ENCODE peak calls at places on chromosomes 2 and 18, in four cellular contexts. One of them, this sample, is unnamed.

GRCh38 chr18:40313030-40313642 is 1641.9 kb upstream of the PIK3C3 start:
- DNase-seq in K562: no peak
- DNase-seq in HepG2: no peak
- DNase-seq in GM12878: no peak
- DNase-seq in this sample: no peak

GRCh38 chr2:173354601-173355131 is at the start of gene CDCA7:
- DNase-seq in K562: peak; percentile 94
- DNase-seq in HepG2: peak; percentile 64
- DNase-seq in GM12878: no peak
- DNase-seq in this sample: peak; percentile 96

GRCh38 chr18:52723456-52724065 is 383.6 kb downstream of the DCC start:
- DNase-seq in K562: no peak
- DNase-seq in HepG2: no peak
- DNase-seq in GM12878: no peak
- DNase-seq in this sample: no peak

GRCh38 chr2:200377774-200378336 is 71.4 kb downstream of the SPATS2L start:
- DNase-seq in K562: peak; percentile 59
- DNase-seq in HepG2: peak; percentile 23
- DNase-seq in GM12878: no peak
- DNase-seq in this sample: peak; percentile 44

GRCh38 chr2:15043336-15044058 is 411.0 kb downstream of the LRATD1 start:
- DNase-seq in K562: no peak
- DNase-seq in HepG2: no peak
- DNase-seq in GM12878: no peak
- DNase-seq in this sample: no peak

GRCh38 chr2:71932027-71932779 is 215.5 kb downstream of the CYP26B1 start:
- DNase-seq in K562: peak; percentile 1
- DNase-seq in HepG2: no peak
- DNase-seq in GM12878: no peak
- DNase-seq in this sample: peak; percentile 3

GRCh38 chr2:170514140-170514539 is 201.0 kb upstream of the SP5 start:
- DNase-seq in K562: no peak
- DNase-seq in HepG2: no peak
- DNase-seq in GM12878: no peak
- DNase-seq in this sample: no peak

GRCh38 chr2:110106642-110107041 is 9.0 kb downstream of the MALL start:
- DNase-seq in K562: no peak
- DNase-seq in HepG2: no peak
- DNase-seq in GM12878: no peak
- DNase-seq in this sample: no peak

GRCh38 chr2:64750001-64750816 is 96.5 kb upstream of the SERTAD2 start:
- DNase-seq in K562: peak; percentile 38
- DNase-seq in HepG2: no peak
- DNase-seq in GM12878: no peak
- DNase-seq in this sample: peak; percentile 50

GRCh38 chr2:221034973-221035372 is 537.1 kb downstream of the EPHA4 start:
- DNase-seq in K562: no peak
- DNase-seq in HepG2: no peak
- DNase-seq in GM12878: no peak
- DNase-seq in this sample: no peak

GRCh38 chr2:170509460-170510193 is 205.5 kb upstream of the SP5 start:
- DNase-seq in K562: no peak
- DNase-seq in HepG2: no peak
- DNase-seq in GM12878: peak; percentile 27
- DNase-seq in this sample: no peak

GRCh38 chr18:51044928-51045587 is 15.0 kb downstream of the SMAD4 start:
- DNase-seq in K562: no peak
- DNase-seq in HepG2: no peak
- DNase-seq in GM12878: no peak
- DNase-seq in this sample: no peak

GRCh38 chr2:136384541-136385303 is 266.8 kb upstream of the CXCR4 start:
- DNase-seq in K562: peak; percentile 20
- DNase-seq in HepG2: peak; percentile 35
- DNase-seq in GM12878: no peak
- DNase-seq in this sample: peak; percentile 45

GRCh38 chr2:28036307-28036706 is 145.8 kb downstream of the BABAM2 start:
- DNase-seq in K562: no peak
- DNase-seq in HepG2: no peak
- DNase-seq in GM12878: no peak
- DNase-seq in this sample: no peak

GRCh38 chr2:37920570-37920969 is 4.5 kb upstream of the RMDN2 start:
- DNase-seq in K562: no peak
- DNase-seq in HepG2: peak; percentile 93
- DNase-seq in GM12878: no peak
- DNase-seq in this sample: no peak

GRCh38 chr2:220000586-220000985 is 373.2 kb downstream of the SLC4A3 start:
- DNase-seq in K562: no peak
- DNase-seq in HepG2: no peak
- DNase-seq in GM12878: no peak
- DNase-seq in this sample: no peak

GRCh38 chr2:172084734-172085459 is 410 bp upstream of the DLX1 start:
- DNase-seq in K562: peak; percentile 98
- DNase-seq in HepG2: peak; percentile 92
- DNase-seq in GM12878: no peak
- DNase-seq in this sample: peak; percentile 93

GRCh38 chr2:162053066-162053807 is 20.8 kb downstream of the DPP4 start:
- DNase-seq in K562: no peak
- DNase-seq in HepG2: no peak
- DNase-seq in GM12878: no peak
- DNase-seq in this sample: no peak

GRCh38 chr18:22172594-22173049 is 3.2 kb downstream of the GATA6 start:
- DNase-seq in K562: no peak
- DNase-seq in HepG2: no peak
- DNase-seq in GM12878: no peak
- DNase-seq in this sample: no peak

GRCh38 chr2:45851576-45852304 is 200.3 kb downstream of the PRKCE start:
- DNase-seq in K562: no peak
- DNase-seq in HepG2: no peak
- DNase-seq in GM12878: no peak
- DNase-seq in this sample: no peak

GRCh38 chr2:160695402-160696060 is 201.9 kb upstream of the RBMS1 start:
- DNase-seq in K562: no peak
- DNase-seq in HepG2: no peak
- DNase-seq in GM12878: no peak
- DNase-seq in this sample: no peak

GRCh38 chr2:223166215-223166493 is 114.2 kb downstream of the KCNE4 start:
- DNase-seq in K562: no peak
- DNase-seq in HepG2: no peak
- DNase-seq in GM12878: no peak
- DNase-seq in this sample: no peak

GRCh38 chr2:1716441-1716840 is 27.9 kb downstream of the PXDN start:
- DNase-seq in K562: no peak
- DNase-seq in HepG2: no peak
- DNase-seq in GM12878: no peak
- DNase-seq in this sample: peak; percentile 27

GRCh38 chr2:198186257-198186656 is 381.9 kb downstream of the PLCL1 start:
- DNase-seq in K562: no peak
- DNase-seq in HepG2: no peak
- DNase-seq in GM12878: no peak
- DNase-seq in this sample: no peak

GRCh38 chr18:45478889-45479288 is 136.4 kb upstream of the SLC14A2 start:
- DNase-seq in K562: no peak
- DNase-seq in HepG2: no peak
- DNase-seq in GM12878: no peak
- DNase-seq in this sample: no peak

GRCh38 chr2:239321596-239322413 is 79.0 kb downstream of the HDAC4 start:
- DNase-seq in K562: peak; percentile 48
- DNase-seq in HepG2: no peak
- DNase-seq in GM12878: no peak
- DNase-seq in this sample: peak; percentile 9

GRCh38 chr2:190334479-190335224 is 8.7 kb upstream of the INPP1 start:
- DNase-seq in K562: peak; percentile 38
- DNase-seq in HepG2: peak; percentile 96
- DNase-seq in GM12878: no peak
- DNase-seq in this sample: no peak

GRCh38 chr2:102473020-102473419 is at the start of gene SLC9A4:
- DNase-seq in K562: peak; percentile 25
- DNase-seq in HepG2: peak; percentile 52
- DNase-seq in GM12878: no peak
- DNase-seq in this sample: peak; percentile 34

GRCh38 chr2:46985512-46985911 is 69.9 kb upstream of the MCFD2 start:
- DNase-seq in K562: no peak
- DNase-seq in HepG2: no peak
- DNase-seq in GM12878: no peak
- DNase-seq in this sample: no peak

GRCh38 chr2:24919977-24920812 is at the start of gene ADCY3:
- DNase-seq in K562: peak; percentile 86
- DNase-seq in HepG2: no peak
- DNase-seq in GM12878: no peak
- DNase-seq in this sample: peak; percentile 94

GRCh38 chr2:182015334-182016109 is 29.9 kb downstream of the PPP1R1C start:
- DNase-seq in K562: no peak
- DNase-seq in HepG2: no peak
- DNase-seq in GM12878: no peak
- DNase-seq in this sample: no peak

GRCh38 chr2:236394571-236394970 is 130.4 kb upstream of the ASB18 start:
- DNase-seq in K562: no peak
- DNase-seq in HepG2: no peak
- DNase-seq in GM12878: no peak
- DNase-seq in this sample: no peak

GRCh38 chr2:18520605-18521031 is 39.8 kb downstream of the RDH14 start:
- DNase-seq in K562: peak; percentile 71
- DNase-seq in HepG2: peak; percentile 71
- DNase-seq in GM12878: no peak
- DNase-seq in this sample: peak; percentile 84

GRCh38 chr2:26456701-26457224 is 21.2 kb downstream of the OTOF start:
- DNase-seq in K562: no peak
- DNase-seq in HepG2: peak; percentile 82
- DNase-seq in GM12878: no peak
- DNase-seq in this sample: no peak

GRCh38 chr18:11871501-11871900 is 20.3 kb downstream of the CHMP1B start:
- DNase-seq in K562: no peak
- DNase-seq in HepG2: no peak
- DNase-seq in GM12878: no peak
- DNase-seq in this sample: no peak

GRCh38 chr2:85160946-85161625 is 27.9 kb downstream of the TCF7L1 start:
- DNase-seq in K562: no peak
- DNase-seq in HepG2: no peak
- DNase-seq in GM12878: no peak
- DNase-seq in this sample: no peak
- TF ChIP-seq NFIC in K562: no peak
- TF ChIP-seq NFIC in HepG2: no peak
- TF ChIP-seq NFIC in GM12878: no peak
- TF ChIP-seq NFIC in this sample: no peak

GRCh38 chr2:74834806-74835755 is 1.2 kb downstream of the HK2 start:
- DNase-seq in K562: peak; percentile 81
- DNase-seq in HepG2: peak; percentile 55
- DNase-seq in GM12878: no peak
- DNase-seq in this sample: peak; percentile 87
- TF ChIP-seq NFIC in K562: peak; percentile 9
- TF ChIP-seq NFIC in HepG2: no peak
- TF ChIP-seq NFIC in GM12878: no peak
- TF ChIP-seq NFIC in this sample: no peak

GRCh38 chr18:48543228-48543627 is 4.4 kb downstream of the CTIF start:
- DNase-seq in K562: peak; percentile 69
- DNase-seq in HepG2: peak; percentile 65
- DNase-seq in GM12878: no peak
- DNase-seq in this sample: no peak

GRCh38 chr18:48544116-48544515 is 5.3 kb downstream of the CTIF start:
- DNase-seq in K562: no peak
- DNase-seq in HepG2: no peak
- DNase-seq in GM12878: no peak
- DNase-seq in this sample: no peak

GRCh38 chr18:48546411-48546810 is 7.6 kb downstream of the CTIF start:
- DNase-seq in K562: no peak
- DNase-seq in HepG2: no peak
- DNase-seq in GM12878: no peak
- DNase-seq in this sample: no peak

GRCh38 chr18:48545690-48546365 is 7.0 kb downstream of the CTIF start:
- DNase-seq in K562: peak; percentile 73
- DNase-seq in HepG2: no peak
- DNase-seq in GM12878: no peak
- DNase-seq in this sample: peak; percentile 59

DNA sequence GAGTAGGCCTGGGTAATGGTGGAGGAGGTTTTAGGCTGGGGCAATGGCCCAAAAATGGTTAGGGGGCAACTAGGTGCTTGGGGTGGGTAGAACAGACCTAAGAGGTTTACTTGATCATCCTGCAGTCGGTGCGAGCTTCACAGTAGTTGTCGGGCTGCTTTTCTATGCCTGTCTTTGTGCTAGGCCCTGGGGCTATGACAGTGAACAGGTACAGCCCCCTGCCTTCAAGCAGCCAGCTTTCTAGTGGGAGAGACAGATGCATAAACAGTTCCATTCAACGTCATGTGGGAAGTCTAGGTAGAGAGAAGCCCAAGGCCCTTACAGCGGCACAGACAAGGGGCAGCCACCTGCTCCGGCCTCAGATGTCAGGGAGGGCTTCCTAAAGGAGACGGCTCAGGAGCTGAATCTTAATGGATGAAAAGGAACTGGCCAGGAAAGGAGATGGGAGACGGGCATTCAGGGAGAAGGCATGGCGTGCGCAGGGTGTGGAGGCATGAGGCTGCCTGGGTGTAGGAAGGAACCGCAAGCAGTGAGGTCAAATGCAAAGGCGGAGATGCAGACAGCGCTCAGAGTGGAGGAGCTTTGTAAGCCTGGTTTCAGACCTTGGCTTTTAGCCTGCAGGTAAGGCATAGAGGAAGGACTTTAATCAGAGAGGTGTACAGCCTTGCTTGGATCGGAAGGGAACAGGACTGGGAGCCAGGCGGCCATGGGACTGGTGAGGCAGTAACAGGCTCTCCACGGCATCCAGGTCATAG is 6.0 kb downstream of the CTIF start:
- DNase-seq in K562: no peak
- DNase-seq in HepG2: no peak
- DNase-seq in GM12878: no peak
- DNase-seq in this sample: no peak
- TF ChIP-seq NFIC in K562: no peak
- TF ChIP-seq NFIC in HepG2: no peak
- TF ChIP-seq NFIC in GM12878: no peak
- TF ChIP-seq NFIC in this sample: no peak

DNA sequence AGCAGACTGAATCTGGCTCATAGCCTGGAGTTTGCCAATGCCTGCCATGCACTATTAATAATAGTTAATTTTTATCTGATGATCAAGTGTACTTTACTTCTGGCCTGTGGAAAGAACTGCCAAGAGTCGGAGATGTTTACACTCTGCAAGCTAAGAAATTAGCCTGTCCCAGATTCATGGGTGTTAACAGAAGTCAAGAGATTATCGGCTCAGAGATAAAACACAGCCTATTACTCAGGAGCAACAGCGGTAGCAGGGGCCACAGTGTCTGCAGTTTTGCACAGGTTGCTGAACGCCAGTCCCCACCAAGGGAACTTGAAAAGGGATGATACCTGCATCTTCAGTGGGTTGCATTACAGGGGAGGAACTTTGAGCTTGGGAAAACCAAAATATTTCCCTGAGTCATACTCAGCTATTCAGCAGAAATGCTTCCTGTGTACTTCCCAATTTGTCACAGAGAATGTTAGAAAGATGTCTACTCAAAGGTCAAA is 4.3 kb upstream of the ADI1 start:
- DNase-seq in K562: no peak
- DNase-seq in HepG2: peak; percentile 65
- DNase-seq in GM12878: no peak
- DNase-seq in this sample: peak; percentile 31
- TF ChIP-seq NFIC in K562: no peak
- TF ChIP-seq NFIC in HepG2: peak; percentile 26
- TF ChIP-seq NFIC in GM12878: no peak
- TF ChIP-seq NFIC in this sample: no peak

This sample was measured in SK-N-SH.